ENCODE peak calls at places on chromosomes 2 and 18, in six cellular contexts. One of them, this sample, is unnamed.

GRCh38 chr2:153953761-153954160 is 82.0 kb downstream of the GALNT13 start:
- DNase-seq in cerebellum: peak; percentile 21
- DNase-seq in choroid plexus epithelial cell: no peak
- DNase-seq in neuronal stem cell: no peak
- DNase-seq in AG04449: no peak
- DNase-seq in HT1080: no peak
- DNase-seq in this sample: no peak

GRCh38 chr18:22451796-22452195 is 34.1 kb upstream of the CTAGE1 start:
- DNase-seq in choroid plexus epithelial cell: no peak
- DNase-seq in cerebellum: no peak
- DNase-seq in neuronal stem cell: peak; percentile 29
- DNase-seq in HT1080: no peak
- DNase-seq in AG04449: no peak
- DNase-seq in this sample: no peak

GRCh38 chr2:239386001-239386670 is 14.7 kb downstream of the HDAC4 start:
- DNase-seq in AG04449: no peak
- DNase-seq in cerebellum: no peak
- DNase-seq in choroid plexus epithelial cell: no peak
- DNase-seq in HT1080: no peak
- DNase-seq in neuronal stem cell: no peak
- DNase-seq in this sample: no peak

GRCh38 chr2:393711-394696 is 106.1 kb upstream of the ALKAL2 start:
- DNase-seq in HT1080: peak; percentile 84
- DNase-seq in choroid plexus epithelial cell: peak; percentile 64
- DNase-seq in AG04449: peak; percentile 3
- DNase-seq in cerebellum: no peak
- DNase-seq in neuronal stem cell: peak; percentile 12
- DNase-seq in this sample: peak; percentile 40

GRCh38 chr18:44518666-44519065 is 162.0 kb upstream of the SETBP1 start:
- DNase-seq in choroid plexus epithelial cell: peak; percentile 8
- DNase-seq in AG04449: no peak
- DNase-seq in cerebellum: no peak
- DNase-seq in HT1080: peak; percentile 17
- DNase-seq in neuronal stem cell: no peak
- DNase-seq in this sample: no peak

GRCh38 chr2:112712903-112713584 is 7.8 kb upstream of the NT5DC4 start:
- DNase-seq in AG04449: no peak
- DNase-seq in choroid plexus epithelial cell: peak; percentile 61
- DNase-seq in cerebellum: no peak
- DNase-seq in neuronal stem cell: no peak
- DNase-seq in HT1080: peak; percentile 52
- DNase-seq in this sample: no peak

GRCh38 chr2:60861736-60862135 is 19.6 kb upstream of the REL start:
- DNase-seq in AG04449: no peak
- DNase-seq in choroid plexus epithelial cell: no peak
- DNase-seq in neuronal stem cell: no peak
- DNase-seq in cerebellum: no peak
- DNase-seq in HT1080: peak; percentile 48
- DNase-seq in this sample: no peak

GRCh38 chr18:66555585-66555984 is 48.3 kb downstream of the CDH19 start:
- DNase-seq in choroid plexus epithelial cell: no peak
- DNase-seq in cerebellum: no peak
- DNase-seq in neuronal stem cell: no peak
- DNase-seq in AG04449: no peak
- DNase-seq in HT1080: no peak
- DNase-seq in this sample: no peak

GRCh38 chr2:42931818-42932195 is 139.4 kb upstream of the HAAO start:
- DNase-seq in cerebellum: no peak
- DNase-seq in neuronal stem cell: no peak
- DNase-seq in AG04449: no peak
- DNase-seq in choroid plexus epithelial cell: no peak
- DNase-seq in HT1080: no peak
- DNase-seq in this sample: no peak

GRCh38 chr2:74573747-74574562 is 19.4 kb downstream of the DOK1 start:
- DNase-seq in cerebellum: no peak
- DNase-seq in choroid plexus epithelial cell: peak; percentile 78
- DNase-seq in neuronal stem cell: no peak
- DNase-seq in AG04449: no peak
- DNase-seq in HT1080: peak; percentile 95
- DNase-seq in this sample: no peak

GRCh38 chr2:37827455-37827854 is 97.6 kb upstream of the RMDN2 start:
- DNase-seq in HT1080: no peak
- DNase-seq in choroid plexus epithelial cell: no peak
- DNase-seq in cerebellum: no peak
- DNase-seq in neuronal stem cell: no peak
- DNase-seq in AG04449: no peak
- DNase-seq in this sample: no peak

GRCh38 chr2:127893033-127893432 is 7.3 kb upstream of the AMMECR1L start:
- DNase-seq in neuronal stem cell: no peak
- DNase-seq in HT1080: no peak
- DNase-seq in cerebellum: no peak
- DNase-seq in AG04449: no peak
- DNase-seq in choroid plexus epithelial cell: no peak
- DNase-seq in this sample: no peak

GRCh38 chr18:11570770-11571169 is 38.6 kb upstream of the SLC35G4 start:
- DNase-seq in neuronal stem cell: no peak
- DNase-seq in HT1080: no peak
- DNase-seq in cerebellum: no peak
- DNase-seq in AG04449: no peak
- DNase-seq in choroid plexus epithelial cell: peak; percentile 56
- DNase-seq in this sample: no peak

GRCh38 chr2:47041891-47042684 is 113.0 kb downstream of the STPG4 start:
- DNase-seq in HT1080: peak; percentile 39
- DNase-seq in choroid plexus epithelial cell: no peak
- DNase-seq in cerebellum: no peak
- DNase-seq in AG04449: no peak
- DNase-seq in neuronal stem cell: no peak
- DNase-seq in this sample: no peak

GRCh38 chr18:28637897-28638296 is 461.0 kb upstream of the CDH2 start:
- DNase-seq in cerebellum: no peak
- DNase-seq in HT1080: no peak
- DNase-seq in neuronal stem cell: no peak
- DNase-seq in choroid plexus epithelial cell: peak; percentile 5
- DNase-seq in AG04449: no peak
- DNase-seq in this sample: no peak

GRCh38 chr18:7789853-7790552 is 222.9 kb downstream of the PTPRM start:
- DNase-seq in HT1080: peak; percentile 25
- DNase-seq in cerebellum: no peak
- DNase-seq in choroid plexus epithelial cell: peak; percentile 78
- DNase-seq in neuronal stem cell: peak; percentile 58
- DNase-seq in AG04449: no peak
- DNase-seq in this sample: no peak

GRCh38 chr2:16665746-16666452 is at the start of gene CYRIA:
- DNase-seq in cerebellum: peak; percentile 65
- DNase-seq in choroid plexus epithelial cell: peak; percentile 32
- DNase-seq in AG04449: no peak
- DNase-seq in HT1080: peak; percentile 32
- DNase-seq in neuronal stem cell: peak; percentile 46
- DNase-seq in this sample: no peak

GRCh38 chr2:95056044-95056443 is 30.5 kb downstream of the MAL start:
- DNase-seq in HT1080: no peak
- DNase-seq in cerebellum: no peak
- DNase-seq in choroid plexus epithelial cell: no peak
- DNase-seq in AG04449: no peak
- DNase-seq in neuronal stem cell: no peak
- DNase-seq in this sample: no peak

GRCh38 chr2:235930701-235931100 is 237.5 kb downstream of the GBX2 start:
- DNase-seq in HT1080: no peak
- DNase-seq in neuronal stem cell: no peak
- DNase-seq in choroid plexus epithelial cell: no peak
- DNase-seq in AG04449: no peak
- DNase-seq in cerebellum: no peak
- DNase-seq in this sample: no peak

GRCh38 chr2:215982465-215982875 is 30.9 kb downstream of the MREG start:
- DNase-seq in cerebellum: no peak
- DNase-seq in HT1080: peak; percentile 98
- DNase-seq in choroid plexus epithelial cell: no peak
- DNase-seq in AG04449: no peak
- DNase-seq in neuronal stem cell: no peak
- DNase-seq in this sample: no peak

GRCh38 chr2:111029135-111029927 is 91.4 kb upstream of the BCL2L11 start:
- DNase-seq in cerebellum: no peak
- DNase-seq in choroid plexus epithelial cell: no peak
- DNase-seq in HT1080: no peak
- DNase-seq in neuronal stem cell: no peak
- DNase-seq in AG04449: no peak
- DNase-seq in this sample: no peak

GRCh38 chr2:66334237-66335054 is 100.5 kb upstream of the MEIS1 start:
- DNase-seq in HT1080: peak; percentile 71
- DNase-seq in choroid plexus epithelial cell: no peak
- DNase-seq in cerebellum: no peak
- DNase-seq in neuronal stem cell: no peak
- DNase-seq in AG04449: no peak
- DNase-seq in this sample: no peak

GRCh38 chr2:29398384-29399237 is 283.4 kb downstream of the CLIP4 start:
- DNase-seq in choroid plexus epithelial cell: peak; percentile 33
- DNase-seq in cerebellum: no peak
- DNase-seq in neuronal stem cell: no peak
- DNase-seq in AG04449: no peak
- DNase-seq in HT1080: no peak
- DNase-seq in this sample: no peak

GRCh38 chr2:129748250-129748649 is 231.2 kb upstream of the RAB6C start:
- DNase-seq in AG04449: no peak
- DNase-seq in cerebellum: no peak
- DNase-seq in neuronal stem cell: no peak
- DNase-seq in choroid plexus epithelial cell: no peak
- DNase-seq in HT1080: no peak
- DNase-seq in this sample: no peak

GRCh38 chr18:10432781-10433180 is 21.7 kb upstream of the APCDD1 start:
- DNase-seq in AG04449: no peak
- DNase-seq in choroid plexus epithelial cell: no peak
- DNase-seq in HT1080: no peak
- DNase-seq in neuronal stem cell: no peak
- DNase-seq in cerebellum: no peak
- DNase-seq in this sample: no peak

GRCh38 chr2:136225950-136226835 is 108.2 kb upstream of the CXCR4 start:
- DNase-seq in neuronal stem cell: no peak
- DNase-seq in cerebellum: no peak
- DNase-seq in AG04449: no peak
- DNase-seq in HT1080: no peak
- DNase-seq in choroid plexus epithelial cell: no peak
- DNase-seq in this sample: peak; percentile 79

GRCh38 chr18:78407456-78407823 is 572.2 kb upstream of the SALL3 start:
- DNase-seq in HT1080: no peak
- DNase-seq in neuronal stem cell: no peak
- DNase-seq in cerebellum: no peak
- DNase-seq in choroid plexus epithelial cell: no peak
- DNase-seq in AG04449: no peak
- DNase-seq in this sample: no peak

GRCh38 chr2:7097353-7097895 is 180.2 kb downstream of the RNF144A start:
- DNase-seq in cerebellum: peak; percentile 78
- DNase-seq in neuronal stem cell: peak; percentile 77
- DNase-seq in choroid plexus epithelial cell: peak; percentile 71
- DNase-seq in AG04449: no peak
- DNase-seq in HT1080: peak; percentile 70
- DNase-seq in this sample: peak; percentile 73

GRCh38 chr18:48452863-48453323 is 43.7 kb upstream of the ZBTB7C start:
- DNase-seq in AG04449: no peak
- DNase-seq in HT1080: no peak
- DNase-seq in neuronal stem cell: no peak
- DNase-seq in cerebellum: peak; percentile 32
- DNase-seq in choroid plexus epithelial cell: peak; percentile 64
- DNase-seq in this sample: no peak

GRCh38 chr2:220701115-220701514 is 871.0 kb downstream of the EPHA4 start:
- DNase-seq in HT1080: peak; percentile 38
- DNase-seq in neuronal stem cell: no peak
- DNase-seq in cerebellum: no peak
- DNase-seq in choroid plexus epithelial cell: no peak
- DNase-seq in AG04449: no peak
- DNase-seq in this sample: no peak

GRCh38 chr2:100818606-100819364 is 1.2 kb upstream of the NPAS2 start:
- DNase-seq in AG04449: no peak
- DNase-seq in neuronal stem cell: no peak
- DNase-seq in HT1080: peak; percentile 56
- DNase-seq in cerebellum: peak; percentile 71
- DNase-seq in choroid plexus epithelial cell: peak; percentile 81
- DNase-seq in this sample: no peak

GRCh38 chr2:207126724-207127314 is 38.9 kb downstream of the KLF7 start:
- DNase-seq in AG04449: no peak
- DNase-seq in neuronal stem cell: no peak
- DNase-seq in choroid plexus epithelial cell: peak; percentile 65
- DNase-seq in cerebellum: no peak
- DNase-seq in HT1080: peak; percentile 63
- DNase-seq in this sample: no peak

GRCh38 chr2:238669581-238670340 is 178.1 kb upstream of the TWIST2 start:
- DNase-seq in choroid plexus epithelial cell: peak; percentile 34
- DNase-seq in HT1080: no peak
- DNase-seq in AG04449: no peak
- DNase-seq in cerebellum: no peak
- DNase-seq in neuronal stem cell: no peak
- DNase-seq in this sample: no peak

GRCh38 chr2:238106698-238107524 is 6.8 kb downstream of the ESPNL start:
- DNase-seq in cerebellum: no peak
- DNase-seq in AG04449: no peak
- DNase-seq in HT1080: peak; percentile 21
- DNase-seq in neuronal stem cell: no peak
- DNase-seq in choroid plexus epithelial cell: peak; percentile 37
- DNase-seq in this sample: no peak

GRCh38 chr18:6056171-6056932 is 161.0 kb upstream of the TMEM200C start:
- DNase-seq in AG04449: no peak
- DNase-seq in neuronal stem cell: peak; percentile 11
- DNase-seq in choroid plexus epithelial cell: peak; percentile 81
- DNase-seq in cerebellum: no peak
- DNase-seq in HT1080: peak; percentile 61
- DNase-seq in this sample: no peak

GRCh38 chr2:99088017-99088416 is 53.5 kb upstream of the C2orf15 start:
- DNase-seq in choroid plexus epithelial cell: peak; percentile 2
- DNase-seq in neuronal stem cell: no peak
- DNase-seq in cerebellum: no peak
- DNase-seq in HT1080: no peak
- DNase-seq in AG04449: no peak
- DNase-seq in this sample: no peak